ENCODE peak calls at places on chromosome 3, in nine cellular contexts. I is suprapubic skin, A is H1, G is stomach, Y is K562, H is HCT116, M is SK-N-SH, N is endothelial cell of umbilical vein, K is sigmoid colon. X is an unnamed sample.
A peak's percentile ranks its signal among the peaks of the same experiment; 100 is the strongest.

GRCh38 chr3:172194702-172195392 is 155.5 kb downstream of the FNDC3B start:
- DNase-seq in I (no peak), N (peak; percentile 48), A (no peak), K (no peak), M (peak; percentile 41), H (peak; percentile 22), Y (no peak), G (no peak), X (no peak)

GRCh38 chr3:140440446-140440845 is 237.4 kb upstream of the TRIM42 start:
- DNase-seq in K (no peak), A (no peak), M (no peak), I (no peak), Y (no peak), H (no peak), G (no peak), N (peak; percentile 31), X (no peak)

GRCh38 chr3:71201939-71202338 is 381.6 kb downstream of the FOXP1 start:
- DNase-seq in I (no peak), G (peak; percentile 69), Y (no peak), K (peak; percentile 89), N (no peak), M (no peak), A (no peak), H (no peak), X (peak; percentile 55)

GRCh38 chr3:53154731-53155320 is 6.2 kb upstream of the PRKCD start:
- DNase-seq in A (no peak), N (no peak), M (no peak), I (no peak), Y (no peak), K (no peak), H (no peak), G (peak; percentile 53), X (no peak)

GRCh38 chr3:194481525-194482195 is 5.1 kb downstream of the ATP13A3 start:
- DNase-seq in K (no peak), N (no peak), H (no peak), I (no peak), G (no peak), Y (no peak), M (no peak), A (no peak), X (no peak)

GRCh38 chr3:124258057-124258500 is 266.2 kb upstream of the ROPN1 start:
- DNase-seq in Y (no peak), M (peak; percentile 65), I (no peak), A (no peak), G (no peak), H (no peak), K (no peak), N (no peak), X (no peak)

GRCh38 chr3:33602829-33603228 is 115.2 kb downstream of the CLASP2 start:
- DNase-seq in G (no peak), K (no peak), A (no peak), M (no peak), N (no peak), I (no peak), H (no peak), Y (no peak), X (no peak)

GRCh38 chr3:170753421-170754344 is 116.3 kb downstream of the RPL22L1 start:
- DNase-seq in M (no peak), K (no peak), Y (no peak), G (no peak), I (no peak), N (peak; percentile 76), H (no peak), A (no peak), X (no peak)

GRCh38 chr3:142447308-142447851 is 457 bp downstream of the XRN1 start:
- DNase-seq in K (peak; percentile 68), G (peak; percentile 34), A (no peak), Y (no peak), I (peak; percentile 80), N (peak; percentile 64), H (peak; percentile 15), M (no peak), X (peak; percentile 44)

GRCh38 chr3:101862453-101863165 is 13.3 kb downstream of the NFKBIZ start:
- DNase-seq in M (no peak), A (no peak), N (no peak), K (no peak), G (no peak), Y (no peak), H (no peak), I (no peak), X (no peak)

GRCh38 chr3:173410836-173411235 is 13.3 kb downstream of the NLGN1 start:
- DNase-seq in I (no peak), G (no peak), Y (no peak), K (no peak), H (no peak), N (peak; percentile 53), M (no peak), A (no peak), X (no peak)

DNA sequence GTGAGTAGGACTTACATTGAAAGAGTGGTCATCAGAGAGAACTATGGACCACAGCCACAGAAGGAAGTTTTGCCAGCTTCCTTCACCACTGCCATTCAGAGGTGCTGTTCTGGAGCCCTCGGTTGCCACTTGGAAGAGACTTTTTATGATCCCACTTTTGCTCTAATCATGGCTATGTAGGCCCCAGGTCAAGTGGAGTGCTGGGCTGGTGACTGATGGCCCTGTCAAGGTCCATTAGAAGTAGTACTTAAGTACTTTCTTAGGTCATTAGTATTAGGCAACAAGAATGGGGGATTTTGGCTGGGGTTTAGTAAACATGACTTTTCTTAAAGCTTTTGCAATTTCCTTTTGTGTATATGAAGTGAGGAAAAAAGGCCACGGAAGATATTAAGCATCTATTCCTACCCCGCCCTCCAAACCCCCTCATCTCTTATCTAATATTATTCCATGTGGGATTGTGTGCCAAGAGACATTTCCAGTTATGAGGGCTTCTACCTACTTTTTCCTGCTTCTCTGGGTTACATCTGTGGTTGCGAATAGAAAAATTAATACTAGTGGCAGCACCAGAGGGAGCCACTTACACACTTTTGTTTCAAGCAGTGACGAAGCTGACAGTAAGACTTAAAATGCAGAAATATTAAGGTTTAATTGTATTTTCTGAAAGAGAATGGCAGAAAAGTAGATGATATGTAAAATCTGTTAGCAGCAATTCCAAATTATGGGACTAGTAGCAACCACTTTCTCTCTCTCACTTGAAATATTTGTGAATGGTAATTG is 13.9 kb downstream of the NLGN1 start:
- DNase-seq in A (no peak), G (no peak), M (peak; percentile 37), K (no peak), Y (no peak), N (peak; percentile 80), H (peak; percentile 32), I (no peak), X (no peak)
- TF ChIP-seq CTCF in A (peak; percentile 29), G (peak; percentile 20), M (peak; percentile 72), K (peak; percentile 42), Y (peak; percentile 7), N (peak; percentile 21), H (peak; percentile 62), I (no peak), X (no peak)

GRCh38 chr3:51385621-51386091 is 565 bp downstream of the MANF start:
- DNase-seq in A (no peak), G (no peak), K (no peak), I (no peak), M (no peak), N (peak; percentile 33), H (no peak), Y (no peak), X (no peak)

GRCh38 chr3:51386852-51387229 is 1.8 kb downstream of the MANF start:
- DNase-seq in N (no peak), Y (no peak), K (no peak), M (no peak), A (peak; percentile 27), G (no peak), I (no peak), H (no peak), X (no peak)

GRCh38 chr3:51384145-51384729 is 854 bp upstream of the MANF start:
- DNase-seq in H (no peak), M (peak; percentile 74), K (peak; percentile 73), A (peak; percentile 62), I (peak; percentile 83), N (peak; percentile 46), G (no peak), Y (no peak), X (no peak)

GRCh38 chr3:51384730-51385473 is at the start of gene MANF:
- DNase-seq in H (peak; percentile 95), Y (peak; percentile 98), M (peak; percentile 100), N (peak; percentile 99), K (peak; percentile 99), G (peak; percentile 98), I (peak; percentile 99), A (peak; percentile 93), X (peak; percentile 98)

GRCh38 chr3:51386159-51386851 is 1.2 kb downstream of the MANF start:
- DNase-seq in K (no peak), I (no peak), H (no peak), Y (no peak), G (no peak), A (peak; percentile 23), M (no peak), N (no peak), X (no peak)
- TF ChIP-seq POLR2AphosphoS5 in K (no peak), I (no peak), H (no peak), Y (no peak), G (no peak), A (no peak), M (no peak), N (no peak), X (no peak)

DNA sequence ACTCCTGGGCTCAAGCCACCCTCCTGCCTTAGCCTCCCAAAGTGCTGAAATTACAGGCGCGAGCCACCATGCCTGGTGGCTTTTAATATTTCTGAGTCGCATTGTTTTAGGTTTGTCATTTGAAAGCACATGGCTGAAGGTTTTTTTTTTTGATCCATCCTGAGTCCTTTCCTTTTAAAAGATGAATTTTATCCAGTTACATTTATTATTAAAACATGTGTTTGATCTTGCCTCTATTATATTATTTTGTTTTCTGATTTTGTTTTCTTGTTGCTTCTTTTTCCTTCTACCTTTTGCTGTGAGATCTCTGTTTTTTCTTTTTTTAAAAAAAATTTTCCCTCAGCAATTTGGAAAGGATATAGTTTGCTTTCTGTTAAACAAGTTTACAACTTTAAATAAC is 76.4 kb downstream of the SCN5A start:
- DNase-seq in A (no peak), N (no peak), Y (no peak), G (no peak), I (no peak), M (no peak), K (no peak), H (no peak), X (no peak)
- TF ChIP-seq CTCF in A (no peak), N (no peak), Y (no peak), G (no peak), I (no peak), M (no peak), K (no peak), H (no peak), X (no peak)

GRCh38 chr3:180277036-180277435 is 240.3 kb upstream of the PEX5L start:
- DNase-seq in M (no peak), A (no peak), H (no peak), G (no peak), I (no peak), K (no peak), Y (no peak), N (no peak), X (no peak)

GRCh38 chr3:180280601-180281000 is 243.9 kb upstream of the PEX5L start:
- DNase-seq in M (no peak), H (no peak), I (no peak), Y (no peak), N (no peak), K (no peak), G (no peak), A (no peak), X (no peak)

GRCh38 chr3:180275176-180275575 is 238.4 kb upstream of the PEX5L start:
- DNase-seq in K (no peak), A (no peak), M (no peak), Y (no peak), N (no peak), I (no peak), H (no peak), G (no peak), X (no peak)

GRCh38 chr3:180282386-180282785 is 245.6 kb upstream of the PEX5L start:
- DNase-seq in K (no peak), G (no peak), I (no peak), N (no peak), Y (no peak), A (no peak), M (no peak), H (no peak), X (no peak)

GRCh38 chr3:180278583-180279188 is 241.9 kb upstream of the PEX5L start:
- DNase-seq in H (no peak), Y (no peak), M (no peak), G (no peak), A (no peak), N (no peak), I (no peak), K (no peak), X (no peak)
- TF ChIP-seq POLR2AphosphoS5 in H (no peak), Y (no peak), M (no peak), G (no peak), A (no peak), N (no peak), I (no peak), K (no peak), X (no peak)

X was measured in transverse colon.